ENCODE peak calls at places on chromosome 5, in seven cellular contexts. One of them, this sample, is unnamed.

GRCh38 chr5:83255268-83255667 is 177.9 kb downstream of the XRCC4 start:
- DNase-seq in SJSA1: no peak
- DNase-seq in SK-N-SH: no peak
- DNase-seq in mammary epithelial cell: peak
- DNase-seq in right atrium auricular region: no peak
- DNase-seq in colonic mucosa: no peak
- DNase-seq in PC-3: peak
- DNase-seq in this sample: peak

GRCh38 chr5:140800816-140801493 is at the start of gene PCDHA3:
- DNase-seq in colonic mucosa: no peak
- DNase-seq in mammary epithelial cell: peak
- DNase-seq in SK-N-SH: no peak
- DNase-seq in PC-3: no peak
- DNase-seq in right atrium auricular region: no peak
- DNase-seq in SJSA1: no peak
- DNase-seq in this sample: peak

GRCh38 chr5:343461-344401 is 22.2 kb downstream of the AHRR start:
- DNase-seq in right atrium auricular region: peak
- DNase-seq in mammary epithelial cell: peak
- DNase-seq in PC-3: peak
- DNase-seq in SK-N-SH: peak
- DNase-seq in SJSA1: no peak
- DNase-seq in colonic mucosa: peak
- DNase-seq in this sample: peak

GRCh38 chr5:131514316-131515275 is 120.4 kb downstream of the RAPGEF6 start:
- DNase-seq in mammary epithelial cell: peak
- DNase-seq in PC-3: peak
- DNase-seq in right atrium auricular region: no peak
- DNase-seq in SJSA1: peak
- DNase-seq in colonic mucosa: no peak
- DNase-seq in SK-N-SH: no peak
- DNase-seq in this sample: peak

GRCh38 chr5:83184534-83184933 is 107.2 kb downstream of the XRCC4 start:
- DNase-seq in SJSA1: no peak
- DNase-seq in colonic mucosa: no peak
- DNase-seq in mammary epithelial cell: no peak
- DNase-seq in PC-3: no peak
- DNase-seq in SK-N-SH: no peak
- DNase-seq in right atrium auricular region: no peak
- DNase-seq in this sample: no peak

GRCh38 chr5:80960531-80961375 is 590 bp downstream of the RASGRF2 start:
- DNase-seq in SK-N-SH: peak
- DNase-seq in PC-3: no peak
- DNase-seq in right atrium auricular region: no peak
- DNase-seq in colonic mucosa: peak
- DNase-seq in mammary epithelial cell: peak
- DNase-seq in SJSA1: peak
- DNase-seq in this sample: peak

GRCh38 chr5:145246961-145247744 is 588.0 kb downstream of the PRELID2 start:
- DNase-seq in mammary epithelial cell: peak
- DNase-seq in PC-3: peak
- DNase-seq in SK-N-SH: no peak
- DNase-seq in SJSA1: no peak
- DNase-seq in right atrium auricular region: no peak
- DNase-seq in colonic mucosa: no peak
- DNase-seq in this sample: peak

GRCh38 chr5:138717399-138717798 is 35.8 kb upstream of the CTNNA1 start:
- DNase-seq in colonic mucosa: no peak
- DNase-seq in PC-3: no peak
- DNase-seq in mammary epithelial cell: no peak
- DNase-seq in SJSA1: no peak
- DNase-seq in right atrium auricular region: no peak
- DNase-seq in SK-N-SH: no peak
- DNase-seq in this sample: no peak

GRCh38 chr5:143524338-143524929 is 120.9 kb upstream of the NR3C1 start:
- DNase-seq in colonic mucosa: no peak
- DNase-seq in SJSA1: no peak
- DNase-seq in PC-3: no peak
- DNase-seq in right atrium auricular region: no peak
- DNase-seq in SK-N-SH: no peak
- DNase-seq in mammary epithelial cell: no peak
- DNase-seq in this sample: peak

GRCh38 chr5:67244345-67244793 is 47.8 kb upstream of the CD180 start:
- DNase-seq in mammary epithelial cell: no peak
- DNase-seq in SK-N-SH: no peak
- DNase-seq in SJSA1: no peak
- DNase-seq in right atrium auricular region: no peak
- DNase-seq in colonic mucosa: no peak
- DNase-seq in PC-3: peak
- DNase-seq in this sample: no peak

GRCh38 chr5:115423541-115423940 is 121.0 kb downstream of the FEM1C start:
- DNase-seq in PC-3: no peak
- DNase-seq in colonic mucosa: peak
- DNase-seq in right atrium auricular region: peak
- DNase-seq in mammary epithelial cell: no peak
- DNase-seq in SJSA1: peak
- DNase-seq in SK-N-SH: no peak
- DNase-seq in this sample: no peak

GRCh38 chr5:149053027-149053705 is 9.7 kb downstream of the SH3TC2 start:
- DNase-seq in mammary epithelial cell: peak
- DNase-seq in SK-N-SH: no peak
- DNase-seq in right atrium auricular region: no peak
- DNase-seq in SJSA1: no peak
- DNase-seq in PC-3: peak
- DNase-seq in colonic mucosa: no peak
- DNase-seq in this sample: peak

GRCh38 chr5:66242050-66242449 is 98.0 kb downstream of the SREK1 start:
- DNase-seq in colonic mucosa: no peak
- DNase-seq in mammary epithelial cell: peak
- DNase-seq in right atrium auricular region: no peak
- DNase-seq in SK-N-SH: no peak
- DNase-seq in PC-3: peak
- DNase-seq in SJSA1: no peak
- DNase-seq in this sample: no peak

GRCh38 chr5:154916874-154917273 is 21.1 kb downstream of the GEMIN5 start:
- DNase-seq in mammary epithelial cell: peak
- DNase-seq in PC-3: peak
- DNase-seq in right atrium auricular region: no peak
- DNase-seq in SJSA1: no peak
- DNase-seq in SK-N-SH: peak
- DNase-seq in colonic mucosa: no peak
- DNase-seq in this sample: no peak

GRCh38 chr5:177409043-177409801 is at the start of gene F12:
- DNase-seq in SK-N-SH: no peak
- DNase-seq in right atrium auricular region: no peak
- DNase-seq in PC-3: no peak
- DNase-seq in SJSA1: no peak
- DNase-seq in mammary epithelial cell: no peak
- DNase-seq in colonic mucosa: no peak
- DNase-seq in this sample: no peak

GRCh38 chr5:62608529-62609511 is 30.2 kb downstream of the LRRC70 start:
- DNase-seq in SJSA1: no peak
- DNase-seq in right atrium auricular region: no peak
- DNase-seq in mammary epithelial cell: no peak
- DNase-seq in PC-3: no peak
- DNase-seq in SK-N-SH: no peak
- DNase-seq in colonic mucosa: no peak
- DNase-seq in this sample: peak

GRCh38 chr5:82635561-82636288 is 357.6 kb upstream of the RPS23 start:
- DNase-seq in right atrium auricular region: no peak
- DNase-seq in SK-N-SH: no peak
- DNase-seq in SJSA1: no peak
- DNase-seq in mammary epithelial cell: peak
- DNase-seq in colonic mucosa: peak
- DNase-seq in PC-3: peak
- DNase-seq in this sample: peak

GRCh38 chr5:68464424-68464823 is 248.9 kb downstream of the PIK3R1 start:
- DNase-seq in mammary epithelial cell: peak
- DNase-seq in right atrium auricular region: no peak
- DNase-seq in SJSA1: no peak
- DNase-seq in SK-N-SH: no peak
- DNase-seq in PC-3: peak
- DNase-seq in colonic mucosa: no peak
- DNase-seq in this sample: peak

GRCh38 chr5:139635606-139636206 is 12.4 kb upstream of the CXXC5 start:
- DNase-seq in SK-N-SH: peak
- DNase-seq in colonic mucosa: peak
- DNase-seq in right atrium auricular region: peak
- DNase-seq in PC-3: peak
- DNase-seq in SJSA1: peak
- DNase-seq in mammary epithelial cell: peak
- DNase-seq in this sample: peak

GRCh38 chr5:111859533-111860270 is 102.7 kb upstream of the NREP start:
- DNase-seq in PC-3: peak
- DNase-seq in SJSA1: no peak
- DNase-seq in colonic mucosa: no peak
- DNase-seq in mammary epithelial cell: no peak
- DNase-seq in SK-N-SH: no peak
- DNase-seq in right atrium auricular region: no peak
- DNase-seq in this sample: peak

GRCh38 chr5:123455640-123456039 is 32.4 kb upstream of the CEP120 start:
- DNase-seq in PC-3: no peak
- DNase-seq in SJSA1: no peak
- DNase-seq in colonic mucosa: no peak
- DNase-seq in right atrium auricular region: no peak
- DNase-seq in mammary epithelial cell: no peak
- DNase-seq in SK-N-SH: no peak
- DNase-seq in this sample: no peak

GRCh38 chr5:147445093-147445492 is 64.8 kb downstream of the DPYSL3 start:
- DNase-seq in PC-3: no peak
- DNase-seq in SK-N-SH: no peak
- DNase-seq in mammary epithelial cell: no peak
- DNase-seq in SJSA1: no peak
- DNase-seq in colonic mucosa: no peak
- DNase-seq in right atrium auricular region: no peak
- DNase-seq in this sample: peak

GRCh38 chr5:171598279-171599152 is 179.1 kb downstream of the FGF18 start:
- DNase-seq in SK-N-SH: no peak
- DNase-seq in PC-3: no peak
- DNase-seq in mammary epithelial cell: no peak
- DNase-seq in right atrium auricular region: no peak
- DNase-seq in SJSA1: no peak
- DNase-seq in colonic mucosa: no peak
- DNase-seq in this sample: no peak

GRCh38 chr5:136269978-136270377 is 77.0 kb upstream of the SMIM32 start:
- DNase-seq in right atrium auricular region: no peak
- DNase-seq in colonic mucosa: no peak
- DNase-seq in mammary epithelial cell: no peak
- DNase-seq in SJSA1: no peak
- DNase-seq in SK-N-SH: no peak
- DNase-seq in PC-3: no peak
- DNase-seq in this sample: no peak

DNA sequence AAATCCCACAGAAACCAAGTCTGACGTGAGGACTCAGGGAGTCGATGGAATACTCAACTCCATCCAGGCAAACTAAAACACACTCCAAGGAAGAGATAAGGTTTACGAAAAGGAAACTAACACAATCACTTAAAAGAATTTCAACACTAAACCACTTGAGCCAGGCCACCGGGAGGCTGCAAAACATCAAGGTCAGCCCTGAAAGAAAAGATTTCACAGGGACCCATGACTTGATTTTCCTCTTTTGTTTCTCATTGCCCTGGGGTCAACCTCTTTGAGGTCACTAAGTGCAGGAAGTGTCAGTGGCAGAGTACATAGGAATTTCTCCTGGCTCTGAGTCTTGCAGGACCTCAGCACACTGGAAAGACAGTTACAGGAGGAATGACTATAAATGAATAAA is 77.8 kb upstream of the TARS1 start:
- DNase-seq in PC-3: no peak
- DNase-seq in SK-N-SH: no peak
- DNase-seq in right atrium auricular region: peak
- DNase-seq in mammary epithelial cell: no peak
- DNase-seq in SJSA1: peak
- DNase-seq in colonic mucosa: no peak
- DNase-seq in this sample: peak
- H3K27ac ChIP-seq in PC-3: no peak
- H3K27ac ChIP-seq in SK-N-SH: peak
- H3K27ac ChIP-seq in right atrium auricular region: peak
- H3K27ac ChIP-seq in mammary epithelial cell: no peak
- H3K27ac ChIP-seq in SJSA1: no peak
- H3K27ac ChIP-seq in colonic mucosa: no peak
- H3K27ac ChIP-seq in this sample: no peak

DNA sequence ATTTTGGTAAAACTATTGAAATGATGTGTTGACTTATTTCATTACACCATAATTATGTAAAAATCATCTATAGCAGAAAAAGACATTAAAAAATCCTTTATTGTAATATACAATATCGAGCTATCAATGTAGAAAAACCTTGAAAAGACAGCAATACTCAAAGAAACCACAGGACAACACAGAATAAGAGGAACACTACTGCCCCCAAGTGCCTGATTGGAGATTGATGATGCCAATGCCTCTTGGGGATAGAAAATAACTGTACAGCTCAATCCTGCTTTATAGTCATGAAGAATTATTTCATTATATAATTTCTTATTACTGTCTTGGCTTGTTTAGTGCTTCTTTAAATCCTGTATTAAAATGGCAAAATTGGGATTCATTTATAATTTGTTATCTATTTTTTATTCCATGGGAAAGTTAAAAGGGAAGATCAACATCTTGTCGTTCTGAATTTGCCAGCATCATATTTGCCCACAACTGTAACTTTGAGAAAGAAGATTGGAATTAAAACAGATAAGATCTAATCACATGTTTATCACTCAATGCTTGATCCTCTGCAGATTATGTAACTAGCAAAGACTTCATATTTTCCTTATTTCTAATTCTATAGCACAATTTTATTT is 337.5 kb downstream of the CDH9 start:
- DNase-seq in mammary epithelial cell: peak
- DNase-seq in SJSA1: no peak
- DNase-seq in colonic mucosa: no peak
- DNase-seq in PC-3: peak
- DNase-seq in SK-N-SH: peak
- DNase-seq in right atrium auricular region: no peak
- DNase-seq in this sample: no peak
- H3K27ac ChIP-seq in mammary epithelial cell: no peak
- H3K27ac ChIP-seq in SJSA1: no peak
- H3K27ac ChIP-seq in colonic mucosa: no peak
- H3K27ac ChIP-seq in PC-3: no peak
- H3K27ac ChIP-seq in SK-N-SH: no peak
- H3K27ac ChIP-seq in right atrium auricular region: no peak
- H3K27ac ChIP-seq in this sample: no peak

DNA sequence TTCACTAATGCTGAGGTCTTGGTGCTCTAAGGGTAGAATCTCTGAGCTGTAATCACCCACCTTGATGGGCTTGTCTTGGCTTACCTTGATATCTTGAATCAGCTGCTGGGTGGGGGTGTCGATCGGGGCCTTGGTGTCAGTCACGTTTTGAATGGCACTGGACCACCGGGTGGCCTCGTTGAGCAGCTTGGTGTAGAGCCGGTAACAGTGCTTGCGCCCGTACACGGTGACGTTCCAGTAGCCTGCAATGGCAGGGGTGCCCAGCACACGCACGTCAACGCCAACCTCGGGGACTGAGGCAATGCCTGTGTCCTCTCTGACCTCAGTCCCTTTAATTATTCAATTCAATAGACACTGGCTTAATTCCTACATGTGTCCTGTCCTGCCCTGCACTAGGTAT is 63.1 kb upstream of the RETREG1 start:
- DNase-seq in PC-3: peak
- DNase-seq in right atrium auricular region: no peak
- DNase-seq in mammary epithelial cell: no peak
- DNase-seq in SJSA1: no peak
- DNase-seq in SK-N-SH: no peak
- DNase-seq in colonic mucosa: no peak
- DNase-seq in this sample: no peak
- H3K27ac ChIP-seq in PC-3: no peak
- H3K27ac ChIP-seq in right atrium auricular region: no peak
- H3K27ac ChIP-seq in mammary epithelial cell: no peak
- H3K27ac ChIP-seq in SJSA1: no peak
- H3K27ac ChIP-seq in SK-N-SH: no peak
- H3K27ac ChIP-seq in colonic mucosa: no peak
- H3K27ac ChIP-seq in this sample: no peak

GRCh38 chr5:151184316-151185042 is 26.9 kb upstream of the ANXA6 start:
- DNase-seq in SJSA1: no peak
- DNase-seq in right atrium auricular region: no peak
- DNase-seq in SK-N-SH: no peak
- DNase-seq in mammary epithelial cell: no peak
- DNase-seq in colonic mucosa: no peak
- DNase-seq in PC-3: no peak
- DNase-seq in this sample: no peak
- H3K27ac ChIP-seq in SJSA1: no peak
- H3K27ac ChIP-seq in right atrium auricular region: no peak
- H3K27ac ChIP-seq in SK-N-SH: no peak
- H3K27ac ChIP-seq in mammary epithelial cell: no peak
- H3K27ac ChIP-seq in colonic mucosa: no peak
- H3K27ac ChIP-seq in PC-3: peak
- H3K27ac ChIP-seq in this sample: no peak